ENCODE peak calls at places on chromosome 1, in five cellular contexts. B is aorta; V is CD4-positive, alpha-beta T cell; N is cardiac fibroblast; F is cardiac muscle cell. L is an unnamed sample.

GRCh38 chr1:115677172-115677542 is 35.4 kb downstream of the VANGL1 start:
- DNase-seq in V (no peak), F (peak; percentile 30), B (no peak), N (peak; percentile 15), L (peak; percentile 41)

GRCh38 chr1:181119076-181119989 is 30.8 kb downstream of the IER5 start:
- DNase-seq in B (no peak), F (no peak), V (no peak), N (no peak), L (peak; percentile 63)

GRCh38 chr1:62438163-62438562 is 1.3 kb downstream of the USP1 start:
- DNase-seq in F (no peak), V (no peak), N (peak; percentile 8), B (no peak), L (peak; percentile 6)

GRCh38 chr1:113369040-113369439 is 21.3 kb upstream of the MAGI3 start:
- DNase-seq in F (no peak), B (no peak), V (no peak), N (no peak), L (no peak)

GRCh38 chr1:247415423-247416361 is at the start of gene NLRP3:
- DNase-seq in N (no peak), B (peak; percentile 71), V (peak; percentile 29), F (no peak), L (peak; percentile 51)

GRCh38 chr1:222045816-222046215 is 303.9 kb upstream of the DUSP10 start:
- DNase-seq in F (no peak), N (no peak), V (no peak), B (no peak), L (no peak)

GRCh38 chr1:32828341-32828740 is 10.9 kb downstream of the S100PBP start:
- DNase-seq in F (no peak), N (peak; percentile 35), V (no peak), B (no peak), L (no peak)

GRCh38 chr1:181989521-181989920 is 72.0 kb downstream of the ZNF648 start:
- DNase-seq in N (no peak), F (no peak), V (no peak), B (no peak), L (no peak)

L was measured in kidney glomerular epithelial cell.